ENCODE peak calls at places on chromosome 14, in nine cellular contexts. One of them, this sample, is unnamed.

GRCh38 chr14:32939254-32940065 is 781 bp downstream of the NPAS3 start:
- DNase-seq in NCI-H1105: peak
- DNase-seq in RWPE1: no peak
- DNase-seq in AG09319: peak
- DNase-seq in stimulated activated CD4-positive, alpha-beta T cell treated with anti-CD3 and anti-CD28 coated beads, Interleukin-4, amount 100 ng/mL, for 24 hours: no peak
- DNase-seq in brain microvascular endothelial cell: peak
- DNase-seq in non-pigmented ciliary epithelial cell: no peak
- DNase-seq in stimulated activated naive B cell treated with anti-CD40 and anti-IgM and Interleukin-4, amounts not matched to agents 10 μg/mL and 1 μg/mL and 100 μg/mL, for 72 hours: no peak
- DNase-seq in NCI-H1092: peak
- DNase-seq in this sample: peak

GRCh38 chr14:94780536-94781404 is 10.9 kb upstream of the GSC start:
- DNase-seq in NCI-H1105: no peak
- DNase-seq in RWPE1: no peak
- DNase-seq in AG09319: no peak
- DNase-seq in stimulated activated CD4-positive, alpha-beta T cell treated with anti-CD3 and anti-CD28 coated beads, Interleukin-4, amount 100 ng/mL, for 24 hours: no peak
- DNase-seq in brain microvascular endothelial cell: no peak
- DNase-seq in non-pigmented ciliary epithelial cell: no peak
- DNase-seq in stimulated activated naive B cell treated with anti-CD40 and anti-IgM and Interleukin-4, amounts not matched to agents 10 μg/mL and 1 μg/mL and 100 μg/mL, for 72 hours: no peak
- DNase-seq in NCI-H1092: no peak
- DNase-seq in this sample: no peak

GRCh38 chr14:52563120-52563519 is 10.5 kb downstream of the GPR137C start:
- DNase-seq in NCI-H1105: no peak
- DNase-seq in RWPE1: peak
- DNase-seq in AG09319: no peak
- DNase-seq in stimulated activated CD4-positive, alpha-beta T cell treated with anti-CD3 and anti-CD28 coated beads, Interleukin-4, amount 100 ng/mL, for 24 hours: no peak
- DNase-seq in brain microvascular endothelial cell: peak
- DNase-seq in non-pigmented ciliary epithelial cell: peak
- DNase-seq in stimulated activated naive B cell treated with anti-CD40 and anti-IgM and Interleukin-4, amounts not matched to agents 10 μg/mL and 1 μg/mL and 100 μg/mL, for 72 hours: no peak
- DNase-seq in NCI-H1092: no peak
- DNase-seq in this sample: peak

GRCh38 chr14:92408186-92408585 is 85.2 kb downstream of the SLC24A4 start:
- DNase-seq in NCI-H1105: peak
- DNase-seq in RWPE1: no peak
- DNase-seq in AG09319: peak
- DNase-seq in stimulated activated CD4-positive, alpha-beta T cell treated with anti-CD3 and anti-CD28 coated beads, Interleukin-4, amount 100 ng/mL, for 24 hours: no peak
- DNase-seq in brain microvascular endothelial cell: no peak
- DNase-seq in non-pigmented ciliary epithelial cell: peak
- DNase-seq in stimulated activated naive B cell treated with anti-CD40 and anti-IgM and Interleukin-4, amounts not matched to agents 10 μg/mL and 1 μg/mL and 100 μg/mL, for 72 hours: no peak
- DNase-seq in NCI-H1092: no peak
- DNase-seq in this sample: no peak

GRCh38 chr14:93775158-93775557 is 13.1 kb downstream of the PRIMA1 start:
- DNase-seq in NCI-H1105: no peak
- DNase-seq in RWPE1: no peak
- DNase-seq in AG09319: no peak
- DNase-seq in stimulated activated CD4-positive, alpha-beta T cell treated with anti-CD3 and anti-CD28 coated beads, Interleukin-4, amount 100 ng/mL, for 24 hours: no peak
- DNase-seq in brain microvascular endothelial cell: no peak
- DNase-seq in non-pigmented ciliary epithelial cell: no peak
- DNase-seq in stimulated activated naive B cell treated with anti-CD40 and anti-IgM and Interleukin-4, amounts not matched to agents 10 μg/mL and 1 μg/mL and 100 μg/mL, for 72 hours: no peak
- DNase-seq in NCI-H1092: no peak
- DNase-seq in this sample: no peak

GRCh38 chr14:49408187-49408963 is 177.8 kb downstream of the RPS29 start:
- DNase-seq in NCI-H1105: no peak
- DNase-seq in RWPE1: no peak
- DNase-seq in AG09319: no peak
- DNase-seq in stimulated activated CD4-positive, alpha-beta T cell treated with anti-CD3 and anti-CD28 coated beads, Interleukin-4, amount 100 ng/mL, for 24 hours: no peak
- DNase-seq in brain microvascular endothelial cell: no peak
- DNase-seq in non-pigmented ciliary epithelial cell: no peak
- DNase-seq in stimulated activated naive B cell treated with anti-CD40 and anti-IgM and Interleukin-4, amounts not matched to agents 10 μg/mL and 1 μg/mL and 100 μg/mL, for 72 hours: no peak
- DNase-seq in NCI-H1092: no peak
- DNase-seq in this sample: no peak

GRCh38 chr14:74302160-74302628 is 540 bp downstream of the ABCD4 start:
- DNase-seq in NCI-H1105: no peak
- DNase-seq in RWPE1: peak
- DNase-seq in AG09319: peak
- DNase-seq in stimulated activated CD4-positive, alpha-beta T cell treated with anti-CD3 and anti-CD28 coated beads, Interleukin-4, amount 100 ng/mL, for 24 hours: peak
- DNase-seq in brain microvascular endothelial cell: peak
- DNase-seq in non-pigmented ciliary epithelial cell: no peak
- DNase-seq in stimulated activated naive B cell treated with anti-CD40 and anti-IgM and Interleukin-4, amounts not matched to agents 10 μg/mL and 1 μg/mL and 100 μg/mL, for 72 hours: peak
- DNase-seq in NCI-H1092: no peak
- DNase-seq in this sample: peak

GRCh38 chr14:24876009-24876690 is 173.8 kb downstream of the STXBP6 start:
- DNase-seq in NCI-H1105: no peak
- DNase-seq in RWPE1: no peak
- DNase-seq in AG09319: no peak
- DNase-seq in stimulated activated CD4-positive, alpha-beta T cell treated with anti-CD3 and anti-CD28 coated beads, Interleukin-4, amount 100 ng/mL, for 24 hours: no peak
- DNase-seq in brain microvascular endothelial cell: no peak
- DNase-seq in non-pigmented ciliary epithelial cell: no peak
- DNase-seq in stimulated activated naive B cell treated with anti-CD40 and anti-IgM and Interleukin-4, amounts not matched to agents 10 μg/mL and 1 μg/mL and 100 μg/mL, for 72 hours: no peak
- DNase-seq in NCI-H1092: no peak
- DNase-seq in this sample: no peak

GRCh38 chr14:22572562-22573058 is 16.4 kb downstream of the DAD1 start:
- DNase-seq in NCI-H1105: no peak
- DNase-seq in RWPE1: peak
- DNase-seq in AG09319: no peak
- DNase-seq in stimulated activated CD4-positive, alpha-beta T cell treated with anti-CD3 and anti-CD28 coated beads, Interleukin-4, amount 100 ng/mL, for 24 hours: no peak
- DNase-seq in brain microvascular endothelial cell: peak
- DNase-seq in non-pigmented ciliary epithelial cell: peak
- DNase-seq in stimulated activated naive B cell treated with anti-CD40 and anti-IgM and Interleukin-4, amounts not matched to agents 10 μg/mL and 1 μg/mL and 100 μg/mL, for 72 hours: no peak
- DNase-seq in NCI-H1092: no peak
- DNase-seq in this sample: no peak

GRCh38 chr14:68770051-68770450 is 22.8 kb downstream of the ZFP36L1 start:
- DNase-seq in NCI-H1105: no peak
- DNase-seq in RWPE1: no peak
- DNase-seq in AG09319: no peak
- DNase-seq in stimulated activated CD4-positive, alpha-beta T cell treated with anti-CD3 and anti-CD28 coated beads, Interleukin-4, amount 100 ng/mL, for 24 hours: no peak
- DNase-seq in brain microvascular endothelial cell: no peak
- DNase-seq in non-pigmented ciliary epithelial cell: no peak
- DNase-seq in stimulated activated naive B cell treated with anti-CD40 and anti-IgM and Interleukin-4, amounts not matched to agents 10 μg/mL and 1 μg/mL and 100 μg/mL, for 72 hours: no peak
- DNase-seq in NCI-H1092: no peak
- DNase-seq in this sample: no peak

GRCh38 chr14:95299271-95299670 is 20.4 kb downstream of the CLMN start:
- DNase-seq in NCI-H1105: no peak
- DNase-seq in RWPE1: no peak
- DNase-seq in AG09319: no peak
- DNase-seq in stimulated activated CD4-positive, alpha-beta T cell treated with anti-CD3 and anti-CD28 coated beads, Interleukin-4, amount 100 ng/mL, for 24 hours: no peak
- DNase-seq in brain microvascular endothelial cell: no peak
- DNase-seq in non-pigmented ciliary epithelial cell: no peak
- DNase-seq in stimulated activated naive B cell treated with anti-CD40 and anti-IgM and Interleukin-4, amounts not matched to agents 10 μg/mL and 1 μg/mL and 100 μg/mL, for 72 hours: no peak
- DNase-seq in NCI-H1092: no peak
- DNase-seq in this sample: no peak

GRCh38 chr14:102525213-102526143 is 15.9 kb upstream of the ANKRD9 start:
- DNase-seq in NCI-H1105: peak
- DNase-seq in RWPE1: no peak
- DNase-seq in AG09319: no peak
- DNase-seq in stimulated activated CD4-positive, alpha-beta T cell treated with anti-CD3 and anti-CD28 coated beads, Interleukin-4, amount 100 ng/mL, for 24 hours: peak
- DNase-seq in brain microvascular endothelial cell: peak
- DNase-seq in non-pigmented ciliary epithelial cell: peak
- DNase-seq in stimulated activated naive B cell treated with anti-CD40 and anti-IgM and Interleukin-4, amounts not matched to agents 10 μg/mL and 1 μg/mL and 100 μg/mL, for 72 hours: no peak
- DNase-seq in NCI-H1092: peak
- DNase-seq in this sample: peak

GRCh38 chr14:104805326-104805678 is 4.4 kb downstream of the ZBTB42 start:
- DNase-seq in NCI-H1105: no peak
- DNase-seq in RWPE1: no peak
- DNase-seq in AG09319: no peak
- DNase-seq in stimulated activated CD4-positive, alpha-beta T cell treated with anti-CD3 and anti-CD28 coated beads, Interleukin-4, amount 100 ng/mL, for 24 hours: no peak
- DNase-seq in brain microvascular endothelial cell: peak
- DNase-seq in non-pigmented ciliary epithelial cell: peak
- DNase-seq in stimulated activated naive B cell treated with anti-CD40 and anti-IgM and Interleukin-4, amounts not matched to agents 10 μg/mL and 1 μg/mL and 100 μg/mL, for 72 hours: no peak
- DNase-seq in NCI-H1092: no peak
- DNase-seq in this sample: no peak

GRCh38 chr14:58560208-58560607 is 77.6 kb upstream of the DACT1 start:
- DNase-seq in NCI-H1105: no peak
- DNase-seq in RWPE1: no peak
- DNase-seq in AG09319: no peak
- DNase-seq in stimulated activated CD4-positive, alpha-beta T cell treated with anti-CD3 and anti-CD28 coated beads, Interleukin-4, amount 100 ng/mL, for 24 hours: no peak
- DNase-seq in brain microvascular endothelial cell: no peak
- DNase-seq in non-pigmented ciliary epithelial cell: no peak
- DNase-seq in stimulated activated naive B cell treated with anti-CD40 and anti-IgM and Interleukin-4, amounts not matched to agents 10 μg/mL and 1 μg/mL and 100 μg/mL, for 72 hours: no peak
- DNase-seq in NCI-H1092: no peak
- DNase-seq in this sample: no peak